ENCODE peak calls at places on chromosomes 3 and 15, in eight cellular contexts. One of them, this sample, is unnamed.

GRCh38 chr15:51647128-51647562 is 24.6 kb upstream of the DMXL2 start:
- DNase-seq in left ventricle myocardium inferior: peak; percentile 45
- DNase-seq in left lung: peak; percentile 79
- DNase-seq in HAP-1: no peak
- DNase-seq in tibial artery: peak; percentile 73
- DNase-seq in GM23338: no peak
- DNase-seq in H9: no peak
- DNase-seq in PC-9: peak; percentile 36
- DNase-seq in this sample: no peak

GRCh38 chr15:52221730-52222129 is 30.5 kb upstream of the GNB5 start:
- DNase-seq in GM23338: no peak
- DNase-seq in PC-9: no peak
- DNase-seq in left lung: no peak
- DNase-seq in left ventricle myocardium inferior: no peak
- DNase-seq in tibial artery: no peak
- DNase-seq in H9: no peak
- DNase-seq in HAP-1: no peak
- DNase-seq in this sample: no peak

GRCh38 chr3:15064299-15064834 is 748 bp downstream of the MRPS25 start:
- DNase-seq in H9: no peak
- DNase-seq in HAP-1: no peak
- DNase-seq in GM23338: peak; percentile 37
- DNase-seq in PC-9: peak; percentile 7
- DNase-seq in left lung: peak; percentile 39
- DNase-seq in tibial artery: peak; percentile 38
- DNase-seq in left ventricle myocardium inferior: no peak
- DNase-seq in this sample: peak; percentile 59

GRCh38 chr3:21271606-21272016 is 479.4 kb downstream of the ZNF385D start:
- DNase-seq in left ventricle myocardium inferior: no peak
- DNase-seq in H9: no peak
- DNase-seq in tibial artery: no peak
- DNase-seq in GM23338: no peak
- DNase-seq in PC-9: no peak
- DNase-seq in left lung: no peak
- DNase-seq in HAP-1: no peak
- DNase-seq in this sample: no peak

GRCh38 chr3:98185180-98185579 is 18.7 kb downstream of the OR5H15 start:
- DNase-seq in GM23338: peak; percentile 68
- DNase-seq in H9: peak; percentile 33
- DNase-seq in PC-9: no peak
- DNase-seq in left lung: no peak
- DNase-seq in left ventricle myocardium inferior: no peak
- DNase-seq in HAP-1: no peak
- DNase-seq in tibial artery: no peak
- DNase-seq in this sample: no peak

GRCh38 chr3:57600195-57600594 is 3.1 kb upstream of the ARF4 start:
- DNase-seq in H9: no peak
- DNase-seq in tibial artery: no peak
- DNase-seq in HAP-1: no peak
- DNase-seq in PC-9: no peak
- DNase-seq in left lung: no peak
- DNase-seq in left ventricle myocardium inferior: no peak
- DNase-seq in GM23338: no peak
- DNase-seq in this sample: no peak

GRCh38 chr3:64743844-64744243 is 56.0 kb upstream of the ADAMTS9 start:
- DNase-seq in GM23338: no peak
- DNase-seq in left lung: no peak
- DNase-seq in HAP-1: no peak
- DNase-seq in left ventricle myocardium inferior: no peak
- DNase-seq in tibial artery: no peak
- DNase-seq in H9: no peak
- DNase-seq in PC-9: no peak
- DNase-seq in this sample: no peak

GRCh38 chr3:152405915-152406802 is 137.4 kb downstream of the MBNL1 start:
- DNase-seq in PC-9: no peak
- DNase-seq in GM23338: no peak
- DNase-seq in left lung: no peak
- DNase-seq in left ventricle myocardium inferior: no peak
- DNase-seq in H9: no peak
- DNase-seq in HAP-1: peak; percentile 40
- DNase-seq in tibial artery: no peak
- DNase-seq in this sample: no peak

GRCh38 chr3:178353292-178353814 is 182.9 kb upstream of the KCNMB2 start:
- DNase-seq in GM23338: no peak
- DNase-seq in left ventricle myocardium inferior: no peak
- DNase-seq in PC-9: no peak
- DNase-seq in left lung: no peak
- DNase-seq in H9: no peak
- DNase-seq in HAP-1: peak; percentile 69
- DNase-seq in tibial artery: no peak
- DNase-seq in this sample: no peak

GRCh38 chr15:54660356-54660755 is 536.4 kb downstream of the RSL24D1 start:
- DNase-seq in GM23338: no peak
- DNase-seq in left ventricle myocardium inferior: no peak
- DNase-seq in left lung: no peak
- DNase-seq in H9: no peak
- DNase-seq in tibial artery: no peak
- DNase-seq in HAP-1: no peak
- DNase-seq in PC-9: no peak
- DNase-seq in this sample: no peak

GRCh38 chr3:127041264-127041820 is 58.4 kb downstream of the PLXNA1 start:
- DNase-seq in PC-9: no peak
- DNase-seq in HAP-1: no peak
- DNase-seq in H9: no peak
- DNase-seq in GM23338: no peak
- DNase-seq in left ventricle myocardium inferior: no peak
- DNase-seq in tibial artery: no peak
- DNase-seq in left lung: peak; percentile 26
- DNase-seq in this sample: peak; percentile 37

GRCh38 chr3:53150247-53151085 is 10.5 kb upstream of the PRKCD start:
- DNase-seq in H9: no peak
- DNase-seq in HAP-1: no peak
- DNase-seq in GM23338: no peak
- DNase-seq in left lung: peak; percentile 78
- DNase-seq in tibial artery: peak; percentile 43
- DNase-seq in PC-9: no peak
- DNase-seq in left ventricle myocardium inferior: no peak
- DNase-seq in this sample: peak; percentile 77

GRCh38 chr3:9402410-9403228 is 5.2 kb downstream of the SETD5 start:
- DNase-seq in left lung: peak; percentile 48
- DNase-seq in GM23338: peak; percentile 90
- DNase-seq in H9: peak; percentile 77
- DNase-seq in PC-9: no peak
- DNase-seq in left ventricle myocardium inferior: no peak
- DNase-seq in tibial artery: no peak
- DNase-seq in HAP-1: peak; percentile 81
- DNase-seq in this sample: peak; percentile 70

GRCh38 chr3:58564456-58565160 is 12.6 kb downstream of the FAM107A start:
- DNase-seq in left ventricle myocardium inferior: no peak
- DNase-seq in GM23338: no peak
- DNase-seq in HAP-1: no peak
- DNase-seq in PC-9: peak; percentile 48
- DNase-seq in left lung: no peak
- DNase-seq in tibial artery: no peak
- DNase-seq in H9: peak; percentile 23
- DNase-seq in this sample: no peak

GRCh38 chr15:57559875-57560274 is 31.8 kb upstream of the MYZAP start:
- DNase-seq in tibial artery: peak; percentile 72
- DNase-seq in PC-9: peak; percentile 67
- DNase-seq in GM23338: peak; percentile 81
- DNase-seq in left lung: peak; percentile 60
- DNase-seq in HAP-1: peak; percentile 8
- DNase-seq in left ventricle myocardium inferior: peak; percentile 71
- DNase-seq in H9: peak; percentile 77
- DNase-seq in this sample: peak; percentile 91

GRCh38 chr3:150083653-150084037 is 113.0 kb upstream of the PFN2 start:
- DNase-seq in HAP-1: no peak
- DNase-seq in GM23338: no peak
- DNase-seq in PC-9: no peak
- DNase-seq in left ventricle myocardium inferior: no peak
- DNase-seq in left lung: peak; percentile 49
- DNase-seq in tibial artery: no peak
- DNase-seq in H9: no peak
- DNase-seq in this sample: no peak

GRCh38 chr3:53236112-53236841 is 19.5 kb downstream of the TKT start:
- DNase-seq in left lung: peak; percentile 89
- DNase-seq in HAP-1: no peak
- DNase-seq in H9: peak; percentile 66
- DNase-seq in PC-9: peak; percentile 72
- DNase-seq in GM23338: no peak
- DNase-seq in tibial artery: peak; percentile 58
- DNase-seq in left ventricle myocardium inferior: peak; percentile 71
- DNase-seq in this sample: peak; percentile 65

GRCh38 chr3:134237454-134238145 is 13.1 kb downstream of the RYK start:
- DNase-seq in PC-9: no peak
- DNase-seq in left ventricle myocardium inferior: no peak
- DNase-seq in tibial artery: no peak
- DNase-seq in H9: no peak
- DNase-seq in HAP-1: no peak
- DNase-seq in GM23338: no peak
- DNase-seq in left lung: no peak
- DNase-seq in this sample: no peak

GRCh38 chr15:78195735-78196201 is 38.6 kb downstream of the ACSBG1 start:
- DNase-seq in H9: peak; percentile 65
- DNase-seq in PC-9: peak; percentile 53
- DNase-seq in tibial artery: no peak
- DNase-seq in HAP-1: peak; percentile 66
- DNase-seq in GM23338: peak; percentile 68
- DNase-seq in left ventricle myocardium inferior: no peak
- DNase-seq in left lung: no peak
- DNase-seq in this sample: no peak

GRCh38 chr15:60682115-60682514 is 203.2 kb upstream of the ICE2 start:
- DNase-seq in GM23338: no peak
- DNase-seq in left lung: no peak
- DNase-seq in tibial artery: no peak
- DNase-seq in H9: no peak
- DNase-seq in left ventricle myocardium inferior: no peak
- DNase-seq in HAP-1: no peak
- DNase-seq in PC-9: no peak
- DNase-seq in this sample: no peak

GRCh38 chr3:77254967-77255831 is 215.3 kb downstream of the ROBO2 start:
- DNase-seq in left ventricle myocardium inferior: no peak
- DNase-seq in tibial artery: no peak
- DNase-seq in left lung: no peak
- DNase-seq in HAP-1: peak; percentile 72
- DNase-seq in GM23338: peak; percentile 87
- DNase-seq in PC-9: peak; percentile 6
- DNase-seq in H9: peak; percentile 53
- DNase-seq in this sample: no peak

GRCh38 chr3:159158213-159158612 is 356.4 kb downstream of the MFSD1 start:
- DNase-seq in GM23338: peak; percentile 27
- DNase-seq in left lung: no peak
- DNase-seq in H9: no peak
- DNase-seq in left ventricle myocardium inferior: no peak
- DNase-seq in HAP-1: no peak
- DNase-seq in PC-9: no peak
- DNase-seq in tibial artery: no peak
- DNase-seq in this sample: no peak

GRCh38 chr15:66771351-66771650 is 69.3 kb downstream of the SMAD6 start:
- DNase-seq in tibial artery: no peak
- DNase-seq in H9: no peak
- DNase-seq in left ventricle myocardium inferior: no peak
- DNase-seq in HAP-1: no peak
- DNase-seq in left lung: no peak
- DNase-seq in GM23338: no peak
- DNase-seq in PC-9: no peak
- DNase-seq in this sample: no peak
- H3K4me1 ChIP-seq in tibial artery: peaks cover 39% of the 10 kb centered on the region
- H3K4me1 ChIP-seq in H9: peaks cover 5% of the 10 kb centered on the region
- H3K4me1 ChIP-seq in left ventricle myocardium inferior: peaks cover 80% of the 10 kb centered on the region
- H3K4me1 ChIP-seq in HAP-1: peaks cover 54% of the 10 kb centered on the region
- H3K4me1 ChIP-seq in left lung: peaks cover 79% of the 10 kb centered on the region
- H3K4me1 ChIP-seq in GM23338: peaks cover 34% of the 10 kb centered on the region
- H3K4me1 ChIP-seq in PC-9: peaks cover 42% of the 10 kb centered on the region
- H3K4me1 ChIP-seq in this sample: peaks cover 46% of the 10 kb centered on the region

GRCh38 chr3:69081583-69082262 is 1.6 kb upstream of the UBA3 start:
- DNase-seq in GM23338: peak; percentile 43
- DNase-seq in H9: peak; percentile 36
- DNase-seq in left ventricle myocardium inferior: no peak
- DNase-seq in HAP-1: no peak
- DNase-seq in tibial artery: no peak
- DNase-seq in PC-9: no peak
- DNase-seq in left lung: no peak
- DNase-seq in this sample: no peak
- H3K4me1 ChIP-seq in GM23338: peaks cover 37% of the 10 kb centered on the region
- H3K4me1 ChIP-seq in H9: peaks cover 6% of the 10 kb centered on the region
- H3K4me1 ChIP-seq in left ventricle myocardium inferior: peaks cover 95% of the 10 kb centered on the region
- H3K4me1 ChIP-seq in HAP-1: peaks cover 34% of the 10 kb centered on the region
- H3K4me1 ChIP-seq in tibial artery: peaks cover 37% of the 10 kb centered on the region
- H3K4me1 ChIP-seq in PC-9: peaks cover 60% of the 10 kb centered on the region
- H3K4me1 ChIP-seq in left lung: peaks cover 74% of the 10 kb centered on the region
- H3K4me1 ChIP-seq in this sample: peaks cover 32% of the 10 kb centered on the region

DNA sequence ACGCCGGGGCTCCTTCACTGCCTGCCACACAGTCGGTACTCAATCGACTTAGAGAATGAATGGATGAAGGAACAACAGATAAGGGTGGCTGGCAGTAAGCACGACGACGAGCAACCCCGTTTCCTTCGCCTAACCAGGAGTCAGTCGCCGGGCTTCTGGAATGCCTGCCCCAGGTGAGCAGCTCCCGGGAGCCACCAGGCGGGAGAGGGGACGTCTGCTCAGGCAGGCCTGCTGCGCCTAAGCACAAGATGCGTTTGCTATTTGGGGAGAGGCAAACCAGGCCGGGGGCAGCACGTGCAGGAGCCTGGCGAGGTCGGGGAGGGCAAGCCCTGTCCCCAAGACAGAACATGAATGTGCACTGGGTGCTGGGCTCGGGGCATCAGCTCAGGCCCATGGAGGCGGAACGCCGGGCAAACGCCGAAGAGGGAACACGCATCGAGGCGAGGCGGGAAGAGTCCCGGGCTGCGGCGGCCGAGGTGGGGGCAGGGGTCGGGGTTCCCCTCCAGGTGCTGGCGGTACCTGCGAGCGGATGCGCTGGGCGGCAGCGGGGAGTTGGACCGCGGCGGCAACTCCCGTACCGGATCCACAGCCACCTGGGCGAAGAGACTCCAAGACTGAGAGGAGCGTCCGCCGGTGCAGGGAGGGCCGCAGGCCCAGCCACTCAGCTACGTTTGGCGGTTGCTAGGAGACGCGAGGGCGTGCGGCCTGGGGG is at the start of gene CFAP92:
- DNase-seq in tibial artery: peak; percentile 74
- DNase-seq in left lung: peak; percentile 93
- DNase-seq in PC-9: peak; percentile 94
- DNase-seq in GM23338: peak; percentile 95
- DNase-seq in H9: peak; percentile 95
- DNase-seq in HAP-1: peak; percentile 56
- DNase-seq in left ventricle myocardium inferior: peak; percentile 89
- DNase-seq in this sample: peak; percentile 94
- H3K4me1 ChIP-seq in tibial artery: peaks cover 12% of the 10 kb centered on the region
- H3K4me1 ChIP-seq in left lung: peaks cover 18% of the 10 kb centered on the region
- H3K4me1 ChIP-seq in PC-9: peaks cover 7% of the 10 kb centered on the region
- H3K4me1 ChIP-seq in GM23338: peaks cover 14% of the 10 kb centered on the region
- H3K4me1 ChIP-seq in H9: no peaks in the 10 kb centered on the region
- H3K4me1 ChIP-seq in HAP-1: peaks cover 2% of the 10 kb centered on the region
- H3K4me1 ChIP-seq in left ventricle myocardium inferior: peaks cover 17% of the 10 kb centered on the region
- H3K4me1 ChIP-seq in this sample: peaks cover 15% of the 10 kb centered on the region

DNA sequence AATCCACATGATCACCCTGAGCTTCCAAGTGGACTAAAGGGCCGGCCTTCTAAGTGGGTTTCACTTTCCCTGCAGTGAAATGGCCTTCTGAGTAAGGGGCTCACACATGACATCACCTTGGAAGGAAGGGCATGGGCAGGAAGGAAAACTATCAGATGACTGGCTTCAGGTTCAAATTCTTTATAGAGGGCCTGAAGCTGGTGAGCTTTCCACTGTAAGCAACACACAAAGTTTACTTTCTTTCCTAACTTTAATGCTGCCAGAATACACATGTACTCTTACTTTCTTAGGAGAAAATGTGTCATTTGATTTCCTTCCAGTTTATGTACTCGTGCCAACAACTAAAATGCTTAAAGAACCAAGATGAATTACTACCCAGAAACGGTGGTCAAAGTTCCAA is 475.6 kb downstream of the FOXP1 start:
- DNase-seq in GM23338: no peak
- DNase-seq in PC-9: no peak
- DNase-seq in left ventricle myocardium inferior: no peak
- DNase-seq in HAP-1: no peak
- DNase-seq in left lung: no peak
- DNase-seq in H9: no peak
- DNase-seq in tibial artery: no peak
- DNase-seq in this sample: no peak
- H3K4me1 ChIP-seq in GM23338: peaks cover 11% of the 10 kb centered on the region
- H3K4me1 ChIP-seq in PC-9: peaks cover 10% of the 10 kb centered on the region
- H3K4me1 ChIP-seq in left ventricle myocardium inferior: peaks cover 69% of the 10 kb centered on the region
- H3K4me1 ChIP-seq in HAP-1: peaks cover 13% of the 10 kb centered on the region
- H3K4me1 ChIP-seq in left lung: peaks cover 68% of the 10 kb centered on the region
- H3K4me1 ChIP-seq in H9: no peaks in the 10 kb centered on the region
- H3K4me1 ChIP-seq in tibial artery: peaks cover 41% of the 10 kb centered on the region
- H3K4me1 ChIP-seq in this sample: peaks cover 11% of the 10 kb centered on the region

This sample was measured in mucosa of descending colon.